ENCODE peak calls at places on chromosome 12, in nine cellular contexts. P, D, A, E, I, W, G, Q and X are unnamed samples.

GRCh38 chr12:109764776-109765492 is 51.3 kb downstream of the FAM222A start:
- DNase-seq in P (no peak), D (no peak), A (no peak), E (no peak), I (no peak), W (no peak), G (no peak), Q (no peak), X (no peak)

GRCh38 chr12:98808243-98808895 is 163.3 kb downstream of the APAF1 start:
- DNase-seq in P (no peak), D (no peak), A (no peak), E (no peak), I (no peak), W (no peak), G (no peak), Q (peak; percentile 28), X (no peak)

GRCh38 chr12:47534695-47535094 is 171.1 kb downstream of the RPAP3 start:
- DNase-seq in P (no peak), D (no peak), A (no peak), E (peak; percentile 55), I (no peak), W (peak; percentile 47), G (no peak), Q (no peak), X (no peak)

GRCh38 chr12:60191676-60192359 is 596.0 kb downstream of the SLC16A7 start:
- DNase-seq in P (no peak), D (no peak), A (no peak), E (no peak), I (no peak), W (peak; percentile 44), G (no peak), Q (no peak), X (no peak)

GRCh38 chr12:40837891-40838424 is 145.7 kb downstream of the CNTN1 start:
- DNase-seq in P (no peak), D (no peak), A (no peak), E (no peak), I (no peak), W (no peak), G (no peak), Q (no peak), X (no peak)

GRCh38 chr12:5085896-5086295 is 42.2 kb downstream of the KCNA5 start:
- DNase-seq in P (no peak), D (no peak), A (no peak), E (no peak), I (no peak), W (peak; percentile 69), G (no peak), Q (no peak), X (no peak)

GRCh38 chr12:269216-269615 is 6.6 kb upstream of the SLC6A13 start:
- DNase-seq in P (peak; percentile 42), D (no peak), A (no peak), E (peak; percentile 41), I (no peak), W (no peak), G (no peak), Q (peak; percentile 18), X (no peak)

GRCh38 chr12:39431797-39432196 is 11.1 kb downstream of the KIF21A start:
- DNase-seq in P (no peak), D (no peak), A (no peak), E (no peak), I (no peak), W (no peak), G (no peak), Q (no peak), X (no peak)

GRCh38 chr12:96236221-96236822 is 42.1 kb downstream of the ELK3 start:
- DNase-seq in P (peak; percentile 67), D (peak; percentile 53), A (no peak), E (no peak), I (no peak), W (no peak), G (no peak), Q (peak; percentile 16), X (peak; percentile 20)

GRCh38 chr12:106769078-106769477 is 5.4 kb upstream of the RIC8B start:
- DNase-seq in P (no peak), D (no peak), A (no peak), E (no peak), I (no peak), W (no peak), G (no peak), Q (no peak), X (no peak)

GRCh38 chr12:57859121-57859520 is 12.6 kb upstream of the CTDSP2 start:
- DNase-seq in P (no peak), D (no peak), A (no peak), E (no peak), I (no peak), W (no peak), G (no peak), Q (no peak), X (no peak)

GRCh38 chr12:69966839-69967238 is 141.8 kb downstream of the MYRFL start:
- DNase-seq in P (no peak), D (no peak), A (no peak), E (no peak), I (no peak), W (no peak), G (no peak), Q (no peak), X (no peak)

GRCh38 chr12:128798543-128799341 is 25.0 kb downstream of the SLC15A4 start:
- DNase-seq in P (no peak), D (no peak), A (peak; percentile 68), E (peak; percentile 65), I (no peak), W (no peak), G (no peak), Q (no peak), X (no peak)

GRCh38 chr12:90977224-90977623 is 22.2 kb upstream of the CCER1 start:
- DNase-seq in P (no peak), D (no peak), A (no peak), E (no peak), I (no peak), W (peak; percentile 87), G (no peak), Q (no peak), X (no peak)

GRCh38 chr12:55716582-55717396 is 943 bp downstream of the BLOC1S1 start:
- DNase-seq in P (no peak), D (no peak), A (no peak), E (no peak), I (no peak), W (no peak), G (no peak), Q (no peak), X (no peak)

GRCh38 chr12:108394196-108394595 is 55.1 kb upstream of the CMKLR1 start:
- DNase-seq in P (peak; percentile 58), D (peak; percentile 39), A (no peak), E (peak; percentile 26), I (no peak), W (peak; percentile 89), G (no peak), Q (no peak), X (no peak)

GRCh38 chr12:80815351-80815750 is 98.6 kb downstream of the MYF5 start:
- DNase-seq in P (no peak), D (no peak), A (no peak), E (no peak), I (no peak), W (peak; percentile 42), G (no peak), Q (no peak), X (no peak)

GRCh38 chr12:21881950-21882349 is 59.3 kb downstream of the ABCC9 start:
- DNase-seq in P (peak; percentile 56), D (peak; percentile 20), A (no peak), E (no peak), I (peak; percentile 33), W (no peak), G (peak; percentile 20), Q (peak; percentile 31), X (no peak)

GRCh38 chr12:1273051-1273450 is 282.0 kb downstream of the ERC1 start:
- DNase-seq in P (no peak), D (no peak), A (no peak), E (no peak), I (no peak), W (peak; percentile 34), G (no peak), Q (no peak), X (no peak)

GRCh38 chr12:59046763-59047534 is 126.6 kb upstream of the LRIG3 start:
- DNase-seq in P (no peak), D (no peak), A (no peak), E (no peak), I (no peak), W (no peak), G (no peak), Q (no peak), X (no peak)

GRCh38 chr12:93990832-93991748 is 157.3 kb upstream of the PLXNC1 start:
- DNase-seq in P (peak; percentile 57), D (peak; percentile 41), A (no peak), E (peak; percentile 92), I (peak; percentile 6), W (no peak), G (peak; percentile 27), Q (peak; percentile 71), X (no peak)

GRCh38 chr12:24499151-24500146 is 449.5 kb downstream of the BCAT1 start:
- DNase-seq in P (no peak), D (no peak), A (no peak), E (no peak), I (no peak), W (peak; percentile 67), G (no peak), Q (no peak), X (no peak)

GRCh38 chr12:116693259-116694227 is 44.3 kb downstream of the SPRING1 start:
- DNase-seq in P (peak; percentile 49), D (no peak), A (no peak), E (peak; percentile 70), I (no peak), W (no peak), G (no peak), Q (no peak), X (no peak)

GRCh38 chr12:124651508-124652273 is 84.3 kb upstream of the NCOR2 start:
- DNase-seq in P (no peak), D (no peak), A (no peak), E (no peak), I (no peak), W (no peak), G (no peak), Q (no peak), X (no peak)

GRCh38 chr12:30613119-30613830 is 82.4 kb downstream of the IPO8 start:
- DNase-seq in P (no peak), D (no peak), A (no peak), E (no peak), I (no peak), W (peak; percentile 39), G (no peak), Q (no peak), X (no peak)

GRCh38 chr12:54229624-54230212 is 40.9 kb upstream of the SMUG1 start:
- DNase-seq in P (no peak), D (no peak), A (peak; percentile 40), E (peak; percentile 97), I (no peak), W (peak; percentile 91), G (peak; percentile 68), Q (no peak), X (no peak)